ENCODE peak calls at places on chromosomes 3 and 15, in ten cellular contexts. R is K562, X is osteoblast, A is mammary epithelial cell, S is H1, Y is endothelial cell of umbilical vein, P is MM.1S, O is HepG2, J is PC-9, F is HCT116. L is an unnamed sample.

GRCh38 chr15:76998661-76999285 is 3.8 kb downstream of the PSTPIP1 start:
- DNase-seq in R (no peak), X (no peak), A (no peak), S (no peak), Y (no peak), P (no peak), O (no peak), J (no peak), F (no peak), L (no peak)

GRCh38 chr3:107523361-107524213 is 825 bp downstream of the BBX start:
- DNase-seq in R (peak), X (peak), A (peak), S (no peak), Y (peak), P (peak), O (peak), J (peak), F (no peak), L (no peak)

GRCh38 chr15:79431636-79432344 is at the start of gene MINAR1:
- DNase-seq in R (no peak), X (peak), A (peak), S (no peak), Y (peak), P (no peak), O (peak), J (no peak), F (no peak), L (no peak)

GRCh38 chr3:189236352-189236751 is 64.6 kb downstream of the TPRG1 start:
- DNase-seq in R (no peak), X (no peak), A (no peak), S (no peak), Y (no peak), P (no peak), O (no peak), J (peak), F (no peak), L (no peak)

GRCh38 chr3:48187579-48188265 is 495 bp downstream of the CDC25A start:
- DNase-seq in R (peak), X (peak), A (no peak), S (no peak), Y (no peak), P (peak), O (no peak), J (no peak), F (no peak), L (no peak)

GRCh38 chr3:122004123-122004522 is 17.9 kb downstream of the ILDR1 start:
- DNase-seq in R (no peak), X (no peak), A (no peak), S (no peak), Y (no peak), P (no peak), O (no peak), J (no peak), F (no peak), L (no peak)

GRCh38 chr3:35950045-35950444 is 310.7 kb downstream of the ARPP21 start:
- DNase-seq in R (no peak), X (no peak), A (no peak), S (no peak), Y (no peak), P (no peak), O (no peak), J (no peak), F (no peak), L (no peak)

GRCh38 chr3:188230962-188231361 is 77.0 kb downstream of the LPP start:
- DNase-seq in R (no peak), X (no peak), A (peak), S (no peak), Y (no peak), P (no peak), O (no peak), J (peak), F (peak), L (no peak)

GRCh38 chr3:84820126-84820525 is 138.7 kb upstream of the CADM2 start:
- DNase-seq in R (no peak), X (no peak), A (no peak), S (no peak), Y (no peak), P (no peak), O (no peak), J (no peak), F (no peak), L (no peak)

GRCh38 chr15:31442203-31443090 is 115.8 kb downstream of the KLF13 start:
- DNase-seq in R (no peak), X (peak), A (peak), S (no peak), Y (no peak), P (no peak), O (no peak), J (no peak), F (no peak), L (peak)

GRCh38 chr3:33915796-33916589 is 117.6 kb downstream of the PDCD6IP start:
- DNase-seq in R (no peak), X (no peak), A (peak), S (peak), Y (no peak), P (no peak), O (peak), J (no peak), F (no peak), L (no peak)

GRCh38 chr3:97949110-97949485 is 23.1 kb downstream of the RIOX2 start:
- DNase-seq in R (no peak), X (no peak), A (no peak), S (no peak), Y (no peak), P (no peak), O (no peak), J (no peak), F (no peak), L (no peak)

GRCh38 chr15:70008697-70009285 is 88.9 kb downstream of the TLE3 start:
- DNase-seq in R (no peak), X (peak), A (no peak), S (no peak), Y (no peak), P (no peak), O (no peak), J (no peak), F (no peak), L (no peak)

GRCh38 chr15:58748787-58749531 is 548 bp downstream of the ADAM10 start:
- DNase-seq in R (peak), X (peak), A (peak), S (no peak), Y (peak), P (peak), O (peak), J (no peak), F (no peak), L (no peak)

GRCh38 chr3:156150434-156151066 is 30.2 kb downstream of the KCNAB1 start:
- DNase-seq in R (peak), X (peak), A (peak), S (no peak), Y (peak), P (peak), O (peak), J (peak), F (peak), L (no peak)

GRCh38 chr3:13040381-13041074 is 32.7 kb downstream of the IQSEC1 start:
- DNase-seq in R (peak), X (no peak), A (no peak), S (no peak), Y (no peak), P (peak), O (no peak), J (no peak), F (no peak), L (no peak)

GRCh38 chr15:31974855-31975421 is 55.4 kb upstream of the CHRNA7 start:
- DNase-seq in R (peak), X (no peak), A (no peak), S (no peak), Y (peak), P (peak), O (peak), J (no peak), F (no peak), L (no peak)

GRCh38 chr15:65346856-65347598 is 30.8 kb downstream of the IGDCC3 start:
- DNase-seq in R (no peak), X (no peak), A (no peak), S (no peak), Y (no peak), P (no peak), O (no peak), J (no peak), F (no peak), L (no peak)

GRCh38 chr15:64247906-64248541 is 85.2 kb upstream of the PPIB start:
- DNase-seq in R (peak), X (peak), A (peak), S (peak), Y (peak), P (no peak), O (peak), J (peak), F (peak), L (peak)

GRCh38 chr3:58058654-58059263 is 50.5 kb downstream of the FLNB start:
- DNase-seq in R (no peak), X (no peak), A (no peak), S (no peak), Y (no peak), P (no peak), O (no peak), J (no peak), F (no peak), L (no peak)

GRCh38 chr3:13858768-13859520 is 20.9 kb downstream of the WNT7A start:
- DNase-seq in R (no peak), X (no peak), A (no peak), S (no peak), Y (no peak), P (no peak), O (no peak), J (no peak), F (no peak), L (no peak)

GRCh38 chr15:101307897-101308603 is 13.0 kb upstream of the SNRPA1 start:
- DNase-seq in R (no peak), X (peak), A (no peak), S (no peak), Y (no peak), P (no peak), O (no peak), J (no peak), F (no peak), L (no peak)

GRCh38 chr15:89401636-89402252 is 67.1 kb upstream of the POLG start:
- DNase-seq in R (no peak), X (peak), A (peak), S (no peak), Y (no peak), P (peak), O (no peak), J (no peak), F (no peak), L (no peak)

GRCh38 chr15:80480171-80480811 is 76.1 kb downstream of the ARNT2 start:
- DNase-seq in R (no peak), X (no peak), A (no peak), S (no peak), Y (no peak), P (no peak), O (peak), J (no peak), F (no peak), L (no peak)

GRCh38 chr3:142904639-142905441 is 16.0 kb upstream of the PCOLCE2 start:
- DNase-seq in R (no peak), X (peak), A (peak), S (no peak), Y (no peak), P (peak), O (peak), J (peak), F (no peak), L (no peak)

GRCh38 chr3:116863842-116864626 is 154.5 kb downstream of the TUSC7 start:
- DNase-seq in R (no peak), X (no peak), A (peak), S (peak), Y (peak), P (peak), O (peak), J (no peak), F (no peak), L (no peak)

GRCh38 chr3:79461129-79461792 is 306.5 kb downstream of the ROBO1 start:
- DNase-seq in R (no peak), X (no peak), A (no peak), S (no peak), Y (no peak), P (no peak), O (no peak), J (no peak), F (no peak), L (no peak)

DNA sequence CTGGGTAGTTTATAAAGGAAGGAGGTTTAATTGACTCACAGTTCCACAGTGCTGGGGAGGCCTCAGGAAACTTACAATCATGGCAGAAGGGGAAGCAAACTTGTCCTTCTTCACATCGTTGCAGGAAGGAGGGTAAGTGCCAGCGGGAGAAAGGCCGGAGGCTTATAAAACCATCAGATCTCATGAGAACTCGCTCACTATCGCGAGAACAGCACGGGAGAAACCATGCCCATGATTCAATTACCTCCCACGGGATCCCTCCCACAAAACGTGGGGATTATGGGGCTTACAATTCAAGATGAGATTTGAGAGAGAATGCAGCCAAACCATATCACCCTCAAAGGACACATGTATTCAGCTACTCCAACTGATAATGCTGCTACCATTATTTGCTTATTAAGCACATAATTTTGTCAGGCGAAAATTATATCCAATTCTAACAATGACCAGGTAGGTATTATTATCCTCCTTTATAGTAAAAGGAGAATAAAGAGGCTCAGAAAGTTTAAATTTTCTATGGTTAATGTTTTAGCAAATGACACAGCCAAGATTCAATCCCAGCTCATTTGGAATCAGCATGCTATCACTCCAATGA is 327.2 kb upstream of the CDIN1 start:
- DNase-seq in R (no peak), X (no peak), A (no peak), S (no peak), Y (no peak), P (no peak), O (peak), J (no peak), F (no peak), L (no peak)
- H2AFZ ChIP-seq in R (peak), X (peak), A (no peak), S (no peak), Y (no peak), P (no peak), O (no peak), J (no peak), F (no peak), L (no peak)

DNA sequence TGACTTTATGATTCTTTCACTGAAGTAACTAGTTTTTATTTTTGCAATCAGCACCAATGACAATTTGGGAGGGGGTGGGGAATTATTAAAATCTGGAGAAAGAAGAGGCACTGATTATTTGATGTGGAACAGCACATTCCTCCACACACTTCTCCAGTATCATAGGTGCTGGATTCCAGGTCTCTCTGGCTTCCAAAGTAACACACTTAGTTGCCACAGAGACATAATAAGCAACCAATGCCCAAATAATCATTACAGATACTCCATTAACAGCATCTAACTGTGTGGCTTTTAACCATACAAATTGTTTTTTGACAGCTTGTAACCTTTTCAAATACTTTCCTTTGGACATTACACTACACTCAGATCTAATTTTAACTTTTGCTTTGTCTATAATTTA is 131.0 kb upstream of the CDIN1 start:
- DNase-seq in R (no peak), X (no peak), A (no peak), S (no peak), Y (no peak), P (no peak), O (no peak), J (no peak), F (no peak), L (no peak)
- H2AFZ ChIP-seq in R (peak), X (no peak), A (no peak), S (no peak), Y (no peak), P (no peak), O (no peak), J (no peak), F (no peak), L (no peak)

DNA sequence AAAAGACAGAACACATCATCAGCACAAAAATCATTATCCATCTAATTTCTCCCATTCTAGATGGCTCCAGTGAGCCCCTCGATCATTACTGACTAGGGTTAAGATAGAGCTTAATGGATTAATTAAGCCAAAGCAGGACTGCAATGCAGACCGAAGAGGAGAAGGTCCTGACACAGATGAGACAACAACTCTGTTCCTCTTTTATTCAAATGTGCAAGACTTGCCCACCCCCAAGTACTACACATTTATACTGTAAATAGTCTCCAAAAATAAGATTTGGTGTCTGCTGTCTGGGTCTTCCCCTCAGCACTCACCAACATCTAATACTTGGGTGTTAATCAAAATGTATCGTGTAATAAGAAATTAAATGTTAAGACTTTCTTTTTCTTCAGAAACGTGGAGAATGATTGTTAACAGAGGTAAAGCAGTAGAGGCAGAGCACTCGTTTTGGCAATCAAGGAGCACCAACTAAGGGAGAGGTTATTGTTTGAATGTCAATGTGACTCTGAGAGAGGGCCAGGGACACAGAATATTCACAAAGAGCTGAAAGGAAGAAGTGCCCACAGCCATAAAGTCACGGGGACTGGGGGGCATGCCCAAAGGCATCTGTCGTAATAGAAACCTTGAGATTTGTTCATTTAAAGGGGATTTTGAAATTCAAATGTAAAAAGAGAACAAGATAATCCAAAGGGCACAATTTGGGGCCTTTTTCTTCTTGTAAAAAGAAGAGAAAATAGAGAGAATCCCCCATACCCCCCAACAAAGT is 133.8 kb downstream of the TIGIT start:
- DNase-seq in R (no peak), X (no peak), A (no peak), S (no peak), Y (no peak), P (no peak), O (no peak), J (no peak), F (no peak), L (no peak)
- H2AFZ ChIP-seq in R (no peak), X (no peak), A (no peak), S (no peak), Y (no peak), P (no peak), O (no peak), J (no peak), F (no peak), L (no peak)

GRCh38 chr3:180854887-180855286 is 57.6 kb upstream of the FXR1 start:
- DNase-seq in R (no peak), X (no peak), A (no peak), S (no peak), Y (no peak), P (no peak), O (no peak), J (no peak), F (no peak), L (no peak)
- H2AFZ ChIP-seq in R (no peak), X (no peak), A (no peak), S (peak), Y (no peak), P (peak), O (no peak), J (no peak), F (no peak), L (no peak)

DNA sequence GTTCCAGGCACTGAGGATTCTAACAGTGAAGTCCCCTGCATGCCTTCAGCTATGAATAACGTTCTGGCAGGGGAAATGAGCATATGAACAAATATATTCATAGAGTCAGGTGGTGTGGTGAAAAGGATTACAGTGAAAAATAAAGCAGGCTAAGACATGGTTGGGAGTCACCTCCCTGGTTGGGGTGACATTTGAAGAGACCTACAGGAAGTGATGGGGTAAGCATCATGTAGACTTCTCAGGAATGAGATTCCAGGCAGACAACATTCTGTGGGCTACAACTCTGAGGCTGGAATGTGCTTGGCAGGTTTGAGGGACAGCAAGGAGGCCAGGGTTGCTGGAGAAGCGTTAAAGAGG is 15.0 kb downstream of the FRMD4B start:
- DNase-seq in R (no peak), X (no peak), A (peak), S (no peak), Y (no peak), P (no peak), O (no peak), J (no peak), F (no peak), L (peak)
- H2AFZ ChIP-seq in R (no peak), X (peak), A (peak), S (no peak), Y (peak), P (no peak), O (no peak), J (no peak), F (no peak), L (no peak)

GRCh38 chr3:11230125-11230524 is 42.1 kb upstream of the ATG7 start:
- DNase-seq in R (no peak), X (no peak), A (peak), S (no peak), Y (no peak), P (no peak), O (no peak), J (no peak), F (no peak), L (no peak)
- H2AFZ ChIP-seq in R (no peak), X (no peak), A (peak), S (no peak), Y (no peak), P (no peak), O (no peak), J (no peak), F (no peak), L (no peak)

GRCh38 chr3:15505412-15506165 is 15.9 kb downstream of the COLQ start:
- DNase-seq in R (no peak), X (no peak), A (no peak), S (no peak), Y (no peak), P (no peak), O (no peak), J (no peak), F (no peak), L (no peak)
- H2AFZ ChIP-seq in R (no peak), X (no peak), A (no peak), S (no peak), Y (no peak), P (no peak), O (no peak), J (no peak), F (no peak), L (no peak)

L was measured in keratinocyte.